ENCODE peak calls at places on chromosomes 13 and 19, in seven cellular contexts. S is A549, O is adrenal gland, J is pancreas, F is fibroblast of lung, G is osteoblast, H is hepatocyte. R is an unnamed sample.

GRCh38 chr13:113999618-113999910 is 25.7 kb upstream of the C13orf46 start:
- DNase-seq in S (no peak), G (peak; percentile 93), H (no peak), J (no peak), F (no peak), O (no peak), R (no peak)

GRCh38 chr13:39374741-39375189 is 228.2 kb downstream of the LHFPL6 start:
- DNase-seq in G (no peak), O (no peak), J (no peak), H (no peak), F (peak; percentile 12), S (no peak), R (no peak)

GRCh38 chr13:49532593-49532992 is 36.8 kb downstream of the PHF11 start:
- DNase-seq in O (no peak), S (no peak), J (no peak), G (no peak), H (no peak), F (no peak), R (no peak)

GRCh38 chr19:45406165-45406956 is at the start of gene POLR1G:
- DNase-seq in H (peak; percentile 86), S (peak; percentile 98), F (peak; percentile 86), O (peak; percentile 76), J (peak; percentile 81), G (peak; percentile 97), R (peak; percentile 84)

GRCh38 chr19:15536350-15536749 is 28.0 kb downstream of the CYP4F22 start:
- DNase-seq in H (no peak), O (no peak), J (no peak), F (no peak), S (no peak), G (no peak), R (no peak)

GRCh38 chr13:48783181-48783630 is 129.5 kb downstream of the CYSLTR2 start:
- DNase-seq in J (peak; percentile 54), O (peak; percentile 79), G (no peak), S (peak; percentile 10), H (peak; percentile 68), F (peak; percentile 83), R (peak; percentile 100)

GRCh38 chr13:20924758-20925394 is 22.3 kb upstream of the XPO4 start:
- DNase-seq in H (peak; percentile 90), O (peak; percentile 66), G (peak; percentile 70), J (peak; percentile 74), F (peak; percentile 75), S (peak; percentile 10), R (peak; percentile 94)

GRCh38 chr19:56144396-56144795 is 3.3 kb downstream of the ZNF444 start:
- DNase-seq in J (no peak), H (no peak), O (no peak), F (peak; percentile 23), G (peak; percentile 90), S (no peak), R (no peak)

GRCh38 chr19:49362926-49363264 is 679 bp upstream of the TEAD2 start:
- DNase-seq in O (peak; percentile 51), J (peak; percentile 62), H (peak; percentile 65), F (peak; percentile 61), G (peak; percentile 84), S (no peak), R (peak; percentile 51)

GRCh38 chr13:44273991-44274810 is 99.4 kb upstream of the SERP2 start:
- DNase-seq in J (no peak), H (peak; percentile 34), F (no peak), O (peak; percentile 16), G (peak; percentile 65), S (no peak), R (peak; percentile 52)

GRCh38 chr13:23656637-23657036 is 86.4 kb downstream of the TNFRSF19 start:
- DNase-seq in G (peak; percentile 81), H (no peak), S (no peak), J (peak; percentile 39), O (no peak), F (peak; percentile 95), R (peak; percentile 73)

GRCh38 chr19:38839816-38840582 is 8.4 kb upstream of the ECH1 start:
- DNase-seq in F (peak; percentile 37), S (no peak), H (no peak), O (peak; percentile 74), J (no peak), G (peak; percentile 62), R (no peak)

GRCh38 chr19:38837304-38837626 is 5.7 kb upstream of the ECH1 start:
- DNase-seq in O (no peak), S (no peak), G (no peak), J (no peak), H (peak; percentile 16), F (no peak), R (no peak)

GRCh38 chr19:38838986-38839761 is 7.6 kb upstream of the ECH1 start:
- DNase-seq in F (no peak), O (no peak), G (peak; percentile 54), S (no peak), H (peak; percentile 18), J (no peak), R (no peak)

GRCh38 chr19:38837656-38838121 is 6.1 kb upstream of the ECH1 start:
- DNase-seq in H (peak; percentile 78), F (peak; percentile 46), O (no peak), G (peak; percentile 5), S (no peak), J (no peak), R (no peak)

GRCh38 chr19:38838208-38838985 is 6.8 kb upstream of the ECH1 start:
- DNase-seq in F (no peak), S (no peak), H (peak; percentile 85), O (no peak), G (peak; percentile 32), J (no peak), R (no peak)
- TF ChIP-seq CTCF in F (no peak), S (no peak), H (peak; percentile 33), O (no peak), G (no peak), J (no peak), R (no peak)

DNA sequence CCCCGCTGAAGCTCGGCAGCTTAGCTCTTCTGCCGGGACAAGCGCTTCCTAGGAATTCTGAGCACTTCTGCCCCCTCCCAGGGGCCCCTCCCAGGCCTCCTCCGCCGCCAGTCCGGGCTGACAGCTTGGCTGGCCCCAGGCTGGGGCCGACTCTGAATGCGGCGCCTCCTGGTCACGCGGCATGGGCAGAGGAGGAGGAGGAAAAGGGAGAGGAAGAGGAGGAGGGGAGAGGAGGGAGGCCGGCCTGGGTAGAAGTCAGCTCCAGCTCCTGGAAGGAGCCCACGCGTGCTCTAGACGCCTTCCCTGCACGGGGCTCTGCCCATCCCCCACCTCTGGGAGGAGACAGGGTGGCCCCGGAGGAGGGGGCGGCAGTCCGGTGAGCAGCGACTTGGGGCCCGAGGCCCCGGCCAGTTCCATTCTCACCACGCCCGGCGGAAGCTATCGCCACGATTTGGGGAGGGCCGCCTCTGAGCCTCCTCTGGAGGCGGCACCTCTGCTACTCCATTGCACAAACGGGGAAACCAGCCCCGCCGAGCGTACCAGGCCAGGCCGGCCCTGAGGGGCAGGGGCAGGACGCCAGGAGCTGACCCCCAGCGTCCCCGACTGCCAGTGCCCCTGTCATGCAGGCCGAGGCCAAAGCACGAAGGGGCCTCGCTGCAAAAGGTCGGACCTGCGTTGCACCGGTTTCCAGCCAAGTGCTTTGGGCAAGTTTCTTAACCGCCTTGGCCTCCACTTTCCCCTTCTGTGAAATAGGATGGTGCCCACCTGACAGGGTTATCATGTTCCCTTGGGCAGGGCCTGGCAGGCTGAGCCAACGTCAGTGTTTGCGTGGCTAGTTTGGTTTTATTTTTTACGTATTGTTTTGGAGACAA is 31.6 kb downstream of the CCNE1 start:
- DNase-seq in F (no peak), J (peak; percentile 22), H (peak; percentile 76), S (no peak), O (peak; percentile 34), G (no peak), R (peak; percentile 63)
- H3K4me1 ChIP-seq in F (peaks cover 2% of the 10 kb centered on the region), J (peaks cover 6% of the 10 kb centered on the region), H (peaks cover 27% of the 10 kb centered on the region), S (peaks cover 20% of the 10 kb centered on the region), O (peaks cover 25% of the 10 kb centered on the region), G (peaks cover 10% of the 10 kb centered on the region), R (peaks cover 11% of the 10 kb centered on the region)

GRCh38 chr19:18522124-18522861 is 423 bp upstream of the ELL start:
- DNase-seq in J (peak; percentile 100), H (peak; percentile 100), G (peak; percentile 99), S (peak; percentile 88), O (peak; percentile 100), F (peak; percentile 100), R (peak; percentile 100)

GRCh38 chr19:18518639-18519038 is 3.2 kb downstream of the ELL start:
- DNase-seq in S (no peak), J (no peak), H (no peak), F (no peak), O (no peak), G (no peak), R (no peak)

GRCh38 chr19:18521692-18522123 is at the start of gene ELL:
- DNase-seq in S (no peak), F (no peak), H (no peak), G (peak; percentile 42), O (no peak), J (no peak), R (no peak)

GRCh38 chr19:18519962-18520847 is 1.7 kb downstream of the ELL start:
- DNase-seq in F (peak; percentile 85), J (peak; percentile 77), S (peak; percentile 53), O (peak; percentile 77), H (peak; percentile 92), G (peak; percentile 94), R (peak; percentile 66)

DNA sequence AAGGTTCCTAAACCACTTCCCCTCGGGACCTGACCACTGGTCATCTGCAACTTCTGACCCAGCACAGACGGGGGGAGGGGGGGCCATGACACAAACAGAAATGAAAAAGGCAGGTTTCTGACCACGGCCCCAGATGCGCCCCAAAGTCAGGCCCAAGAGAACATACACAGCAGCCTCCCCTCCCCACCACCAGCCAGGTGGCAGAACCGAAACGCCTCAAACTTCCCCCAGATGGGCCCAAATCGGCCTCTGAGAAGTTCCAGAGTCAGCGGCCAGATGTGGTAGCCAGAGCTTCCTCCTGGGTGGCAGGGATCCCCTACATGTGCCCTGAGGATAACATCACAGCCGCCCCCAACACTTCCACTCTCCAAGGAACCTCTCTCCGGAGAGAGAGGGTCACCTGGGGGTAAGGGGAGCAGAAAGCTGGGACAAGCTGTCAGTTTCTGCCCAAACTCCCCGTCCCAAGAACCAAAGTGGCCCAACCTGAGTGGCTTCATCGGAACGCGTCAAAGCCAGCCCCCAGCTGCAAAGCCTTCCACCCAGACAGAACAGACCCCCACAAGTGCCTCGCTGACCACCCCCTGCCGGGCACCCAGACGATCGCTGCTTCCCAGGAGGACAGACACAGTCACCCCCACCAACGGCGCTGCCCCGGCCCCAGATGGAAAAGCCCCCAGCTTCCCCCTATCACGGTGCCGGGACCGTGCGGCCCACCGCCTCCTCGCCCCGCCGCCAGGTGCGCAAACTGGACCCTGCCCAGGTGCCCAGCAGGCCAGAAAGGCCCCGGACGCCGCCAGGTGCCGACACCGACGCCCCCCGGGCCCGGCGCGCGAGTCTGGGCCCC is 800 bp downstream of the ELL start:
- DNase-seq in O (peak; percentile 40), H (peak; percentile 52), J (peak; percentile 67), G (peak; percentile 69), F (no peak), S (no peak), R (peak; percentile 25)
- TF ChIP-seq CTCF in O (no peak), H (no peak), J (no peak), G (no peak), F (no peak), S (no peak), R (no peak)

DNA sequence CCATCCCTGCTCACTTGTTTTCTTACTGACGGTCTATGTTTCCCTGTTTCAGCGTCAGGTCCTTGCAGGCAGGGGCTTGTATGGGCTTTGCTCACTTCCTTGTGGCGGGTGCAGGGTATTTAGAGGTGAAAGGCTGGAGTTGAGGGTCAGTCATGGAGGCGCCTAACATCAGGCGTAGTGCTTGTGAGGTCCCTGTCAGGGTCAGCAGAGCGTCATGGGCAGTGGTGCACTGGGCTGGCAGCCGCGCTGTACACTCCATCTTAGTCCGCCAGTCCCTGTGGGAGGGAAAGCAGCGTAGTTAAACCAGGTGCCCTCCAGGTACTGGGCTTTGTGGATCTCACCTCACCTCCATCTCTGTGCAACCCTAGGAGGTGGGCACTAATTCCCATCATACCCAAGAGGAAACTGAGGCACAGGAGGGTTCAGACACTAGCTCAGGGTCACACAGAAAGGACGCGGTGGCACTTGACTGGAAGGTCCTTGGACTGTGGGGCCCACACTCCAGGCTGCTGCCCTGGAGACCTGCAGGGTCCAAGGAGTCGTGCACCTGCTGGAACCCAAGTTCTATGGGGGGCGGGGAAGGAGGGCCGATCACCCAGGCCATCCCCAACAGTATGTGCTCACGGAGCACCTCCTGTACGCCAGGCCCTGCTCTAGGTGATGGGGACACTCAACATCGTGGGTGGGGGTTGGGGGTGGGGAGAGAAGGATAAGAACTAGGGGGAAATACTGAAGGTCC is 4.6 kb downstream of the GRAMD1A start:
- DNase-seq in S (no peak), O (no peak), G (peak; percentile 73), F (no peak), H (no peak), J (no peak), R (no peak)
- H3K4me1 ChIP-seq in S (peaks cover 78% of the 10 kb centered on the region), O (peaks cover 65% of the 10 kb centered on the region), G (peaks cover 29% of the 10 kb centered on the region), F (peaks cover 5% of the 10 kb centered on the region), H (peaks cover 48% of the 10 kb centered on the region), J (peaks cover 27% of the 10 kb centered on the region), R (peaks cover 4% of the 10 kb centered on the region)